ENCODE peak calls at places on chromosomes 2 and 18, in ten cellular contexts. N, W, B, G, A, S, L, T, F and M are unnamed samples.

GRCh38 chr2:42054657-42055430 is 7.0 kb downstream of the PKDCC start:
- DNase-seq in F (no peak), A (no peak), S (no peak), T (no peak), N (no peak), B (no peak), W (no peak), G (no peak), L (no peak), M (no peak)

GRCh38 chr2:148888003-148888501 is 13.0 kb downstream of the KIF5C start:
- DNase-seq in S (no peak), F (peak), L (no peak), T (no peak), W (no peak), N (peak), B (no peak), G (no peak), A (no peak), M (no peak)

GRCh38 chr2:29106980-29107388 is 8.2 kb upstream of the CLIP4 start:
- DNase-seq in A (no peak), F (no peak), B (peak), N (no peak), L (no peak), S (no peak), G (no peak), T (no peak), W (no peak), M (no peak)

GRCh38 chr2:88032070-88032702 is 15.8 kb upstream of the RNU2-63P start:
- DNase-seq in W (no peak), B (no peak), A (no peak), F (no peak), S (no peak), L (no peak), T (no peak), G (no peak), N (no peak), M (no peak)

GRCh38 chr2:123095219-123095618 is 929.9 kb upstream of the CNTNAP5 start:
- DNase-seq in G (no peak), W (no peak), T (no peak), F (no peak), N (no peak), L (no peak), A (no peak), S (no peak), B (no peak), M (no peak)

GRCh38 chr2:120661551-120661950 is 74.1 kb upstream of the GLI2 start:
- DNase-seq in N (no peak), G (no peak), B (no peak), S (peak), W (no peak), A (peak), F (peak), L (no peak), T (no peak), M (no peak)

GRCh38 chr2:24362253-24362652 is 1.9 kb upstream of the ITSN2 start:
- DNase-seq in W (no peak), L (no peak), G (no peak), F (no peak), N (no peak), S (no peak), B (no peak), T (peak), A (no peak), M (no peak)

GRCh38 chr2:73651586-73652230 is 9.5 kb upstream of the NAT8 start:
- DNase-seq in S (no peak), N (no peak), L (no peak), B (no peak), W (no peak), F (no peak), A (no peak), T (no peak), G (no peak), M (no peak)

GRCh38 chr2:70790079-70790963 is at the start of gene FIGLA:
- DNase-seq in B (no peak), N (peak), F (no peak), G (no peak), S (no peak), T (no peak), A (no peak), L (peak), W (no peak), M (no peak)

GRCh38 chr2:234947556-234947955 is 4.3 kb upstream of the SH3BP4 start:
- DNase-seq in G (no peak), W (no peak), T (no peak), A (no peak), B (no peak), S (no peak), L (no peak), N (no peak), F (no peak), M (no peak)

GRCh38 chr2:217016829-217017228 is 157.0 kb upstream of the TNP1 start:
- DNase-seq in F (no peak), A (no peak), L (no peak), W (peak), B (no peak), G (no peak), S (no peak), N (no peak), T (no peak), M (no peak)

GRCh38 chr2:130310881-130311280 is 31.8 kb upstream of the IMP4 start:
- DNase-seq in S (no peak), B (no peak), G (no peak), W (no peak), T (no peak), F (no peak), A (no peak), N (no peak), L (no peak), M (no peak)

GRCh38 chr2:225466891-225467604 is 67.5 kb downstream of the NYAP2 start:
- DNase-seq in S (no peak), T (no peak), G (no peak), N (no peak), W (no peak), F (no peak), A (no peak), B (no peak), L (no peak), M (no peak)

GRCh38 chr2:160397530-160397865 is 96.1 kb downstream of the RBMS1 start:
- DNase-seq in W (no peak), S (no peak), G (peak), T (no peak), B (no peak), F (no peak), L (no peak), N (peak), A (no peak), M (no peak)

GRCh38 chr2:117126656-117127055 is 687.8 kb upstream of the DDX18 start:
- DNase-seq in L (no peak), A (no peak), W (no peak), G (no peak), S (no peak), N (no peak), F (no peak), T (no peak), B (no peak), M (no peak)

GRCh38 chr2:9474361-9475117 is at the start of gene IAH1:
- DNase-seq in W (no peak), L (peak), G (peak), N (no peak), B (peak), F (peak), A (peak), S (no peak), T (no peak), M (peak)

GRCh38 chr18:903703-904102 is 968 bp upstream of the ADCYAP1 start:
- DNase-seq in A (no peak), F (peak), G (peak), T (no peak), N (no peak), S (peak), W (peak), L (peak), B (peak), M (no peak)

GRCh38 chr2:215521031-215521430 is 85.2 kb upstream of the FN1 start:
- DNase-seq in S (no peak), N (no peak), W (no peak), F (no peak), T (no peak), A (no peak), L (no peak), B (no peak), G (no peak), M (no peak)

GRCh38 chr18:27604583-27604982 is 419.5 kb upstream of the CHST9 start:
- DNase-seq in N (no peak), L (peak), B (peak), F (no peak), T (no peak), A (no peak), G (no peak), W (no peak), S (no peak), M (no peak)

GRCh38 chr18:12021077-12021476 is 39.8 kb downstream of the IMPA2 start:
- DNase-seq in A (no peak), F (no peak), S (no peak), W (no peak), L (no peak), B (no peak), N (no peak), G (no peak), T (no peak), M (no peak)

GRCh38 chr2:20071397-20072383 is 20.3 kb upstream of the LAPTM4A start:
- DNase-seq in L (peak), S (peak), N (no peak), F (peak), G (peak), B (peak), T (peak), A (peak), W (no peak), M (no peak)

GRCh38 chr2:181164699-181165098 is 184.3 kb downstream of the UBE2E3 start:
- DNase-seq in L (no peak), F (no peak), A (no peak), B (no peak), G (no peak), T (no peak), S (no peak), N (no peak), W (no peak), M (no peak)

GRCh38 chr2:110126086-110126773 is 10.6 kb upstream of the MALL start:
- DNase-seq in L (no peak), G (no peak), T (no peak), B (peak), S (no peak), A (no peak), F (no peak), W (no peak), N (no peak), M (no peak)

GRCh38 chr2:25339791-25340339 is 1.9 kb downstream of the DNMT3A start:
- DNase-seq in S (no peak), N (no peak), W (no peak), B (no peak), L (no peak), A (peak), F (peak), T (no peak), G (no peak), M (peak)

GRCh38 chr18:51603111-51603510 is 405.6 kb upstream of the MEX3C start:
- DNase-seq in L (no peak), B (no peak), N (no peak), S (no peak), T (no peak), A (no peak), F (no peak), W (no peak), G (no peak), M (no peak)

GRCh38 chr2:228627510-228627909 is 446.0 kb upstream of the SPHKAP start:
- DNase-seq in L (no peak), G (no peak), F (no peak), S (no peak), A (no peak), B (no peak), W (no peak), N (no peak), T (no peak), M (no peak)

GRCh38 chr18:53567935-53568574 is 656.4 kb downstream of the MBD2 start:
- DNase-seq in F (peak), A (no peak), B (peak), N (peak), T (no peak), G (peak), S (peak), W (peak), L (peak), M (no peak)

DNA sequence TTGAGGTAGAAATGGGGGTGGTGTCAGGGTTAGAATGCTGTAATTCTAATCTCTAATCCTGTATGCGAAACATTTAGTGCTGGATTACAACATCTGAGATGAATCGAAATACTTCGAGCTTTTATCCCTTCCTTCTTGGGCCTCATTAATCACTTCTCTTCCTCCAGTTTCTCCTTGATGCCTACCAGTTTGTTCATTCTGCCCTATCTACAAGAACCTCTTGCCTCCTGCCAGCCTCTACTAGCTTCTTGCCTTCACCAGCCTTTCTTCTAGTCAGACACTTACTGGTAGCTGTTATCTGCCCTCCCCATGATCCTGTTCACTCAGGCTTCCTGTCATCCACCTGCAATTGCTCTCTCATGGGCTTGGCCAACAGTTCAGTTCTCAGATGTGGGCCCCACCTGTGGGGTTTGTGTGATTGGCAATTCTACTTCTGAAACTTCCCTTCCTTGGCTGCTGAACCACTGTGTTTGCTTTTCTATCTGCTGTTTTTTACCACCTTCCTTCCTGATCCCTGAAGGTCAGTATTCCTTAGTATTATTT is 15.4 kb upstream of the FARP2 start:
- DNase-seq in L (no peak), N (no peak), F (no peak), B (no peak), A (no peak), W (peak), T (no peak), G (no peak), S (no peak), M (peak)
- H3K4me3 ChIP-seq in L (no peak), N (no peak), F (no peak), B (no peak), A (no peak), W (no peak), T (no peak), G (no peak), S (no peak), M (no peak)

DNA sequence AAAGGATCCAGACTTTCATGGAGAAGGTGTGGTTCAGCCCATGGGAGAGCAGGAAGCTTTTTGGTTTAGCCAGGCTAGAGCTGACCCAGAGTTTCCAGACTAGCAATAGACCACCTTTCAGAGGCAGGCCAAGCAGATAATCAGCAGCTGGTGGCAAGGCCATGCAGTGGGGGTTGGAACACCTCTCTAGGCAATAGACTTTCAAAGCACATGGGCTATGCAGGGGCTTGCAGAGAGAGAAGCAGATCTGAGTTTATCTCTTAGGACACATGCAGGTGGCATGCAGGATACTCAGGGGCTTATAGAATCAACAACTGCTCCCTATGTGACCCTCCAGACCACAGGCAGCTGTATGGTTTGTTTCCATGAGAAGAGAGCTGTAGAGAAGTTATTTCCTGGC is 9.4 kb downstream of the XIRP2 start:
- DNase-seq in A (no peak), G (no peak), B (no peak), W (no peak), S (no peak), N (no peak), F (no peak), L (no peak), T (no peak), M (no peak)
- H3K4me3 ChIP-seq in A (no peak), G (no peak), B (no peak), W (no peak), S (no peak), N (no peak), F (no peak), L (no peak), T (no peak), M (no peak)

DNA sequence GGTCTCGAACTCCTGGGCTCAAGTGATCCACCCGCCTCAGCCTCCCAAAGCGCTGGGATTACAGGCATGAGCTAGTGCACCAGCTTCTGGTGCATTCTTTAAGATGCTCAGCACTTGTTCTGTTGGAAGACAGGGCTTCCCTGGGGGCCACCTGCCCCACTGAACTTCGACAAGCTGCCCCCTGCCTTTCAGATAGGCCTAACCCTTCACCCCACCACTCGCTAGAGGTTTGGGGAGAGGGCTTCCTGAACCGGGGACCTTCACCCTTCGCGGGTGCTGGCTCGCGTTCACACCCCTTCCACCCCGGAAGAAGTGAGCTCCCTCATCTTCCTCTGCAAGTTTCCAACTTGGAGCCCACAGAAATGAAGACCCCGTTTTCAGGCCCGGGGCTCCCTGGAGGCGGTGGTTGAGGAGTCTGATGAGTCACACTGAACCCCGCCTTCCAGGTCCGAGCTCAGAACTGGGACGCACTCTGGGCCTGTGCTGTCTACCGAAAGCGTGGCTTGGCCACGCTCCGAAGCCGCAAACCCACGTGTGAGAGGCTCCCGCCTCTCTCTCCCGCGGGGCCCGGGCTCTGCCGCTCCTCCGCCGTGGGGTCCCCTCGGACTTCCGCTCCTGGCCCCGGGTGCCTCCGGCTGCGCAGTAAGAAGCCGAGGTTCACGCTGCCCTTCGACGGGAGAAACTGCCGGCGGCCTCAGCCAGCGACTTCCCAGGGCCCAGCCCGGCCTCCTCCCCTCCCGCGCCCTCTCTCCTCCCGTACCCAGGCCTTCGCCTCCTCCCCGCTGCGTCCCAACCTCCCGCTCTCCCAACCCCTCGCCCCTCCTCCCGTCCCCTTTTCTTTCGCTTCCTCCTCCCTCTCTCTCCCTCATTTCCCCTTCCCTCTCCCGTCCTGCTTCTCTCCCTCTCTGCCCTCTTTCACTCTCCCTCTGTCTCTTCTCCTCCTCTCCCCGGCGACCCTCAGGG is 47.5 kb upstream of the SP3 start:
- DNase-seq in S (peak), G (no peak), F (no peak), L (peak), W (no peak), N (no peak), T (peak), A (peak), B (peak), M (peak)
- H3K4me3 ChIP-seq in S (peak), G (no peak), F (no peak), L (peak), W (no peak), N (no peak), T (peak), A (peak), B (peak), M (peak)

DNA sequence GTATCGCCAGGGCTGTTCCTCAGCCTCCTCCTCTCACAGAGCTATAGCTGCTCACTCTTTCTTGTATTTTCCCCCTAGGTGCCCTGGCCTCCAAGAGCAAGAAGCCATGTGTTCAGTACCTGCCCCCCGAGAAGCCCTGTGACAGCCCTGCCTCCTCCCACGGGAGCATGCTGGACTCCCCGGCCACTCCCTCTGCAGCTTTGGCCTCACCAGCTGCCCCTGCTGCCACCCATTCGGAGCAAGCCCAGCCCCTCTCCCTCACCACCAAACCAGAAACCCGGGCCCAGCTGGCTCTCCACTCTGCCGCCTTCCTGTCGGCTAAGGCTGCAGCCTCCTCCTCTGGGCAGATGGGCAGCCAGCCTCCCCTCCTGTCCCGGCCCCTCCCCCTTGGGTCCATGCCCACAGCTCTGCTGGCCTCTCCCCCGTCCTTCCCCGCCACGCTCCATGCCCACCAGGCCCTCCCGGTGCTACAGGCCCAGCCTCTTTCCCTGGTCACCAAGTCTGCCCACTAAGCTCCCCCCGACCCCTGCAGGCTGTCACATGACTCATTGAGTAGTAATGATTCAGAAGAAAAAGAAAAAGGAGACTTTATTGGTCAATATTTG is 18.7 kb downstream of the TGOLN2 start:
- DNase-seq in F (peak), G (no peak), T (no peak), A (peak), W (no peak), B (peak), N (no peak), L (peak), S (no peak), M (no peak)
- H3K4me3 ChIP-seq in F (no peak), G (no peak), T (no peak), A (no peak), W (no peak), B (no peak), N (no peak), L (no peak), S (no peak), M (peak)

GRCh38 chr2:189162566-189162965 is 17.0 kb downstream of the COL5A2 start:
- DNase-seq in G (no peak), L (no peak), A (no peak), N (no peak), S (no peak), T (no peak), W (no peak), B (no peak), F (no peak), M (no peak)

GRCh38 chr2:189165656-189166380 is 13.7 kb downstream of the COL5A2 start:
- DNase-seq in A (no peak), F (no peak), G (no peak), T (no peak), B (no peak), L (no peak), W (no peak), S (no peak), N (no peak), M (no peak)

GRCh38 chr2:189164732-189165131 is 14.8 kb downstream of the COL5A2 start:
- DNase-seq in F (peak), T (no peak), N (no peak), A (peak), W (no peak), G (peak), S (peak), B (peak), L (no peak), M (no peak)

GRCh38 chr2:189161894-189162293 is 17.7 kb downstream of the COL5A2 start:
- DNase-seq in B (no peak), A (no peak), N (no peak), L (no peak), S (no peak), T (no peak), W (no peak), F (no peak), G (no peak), M (no peak)

DNA sequence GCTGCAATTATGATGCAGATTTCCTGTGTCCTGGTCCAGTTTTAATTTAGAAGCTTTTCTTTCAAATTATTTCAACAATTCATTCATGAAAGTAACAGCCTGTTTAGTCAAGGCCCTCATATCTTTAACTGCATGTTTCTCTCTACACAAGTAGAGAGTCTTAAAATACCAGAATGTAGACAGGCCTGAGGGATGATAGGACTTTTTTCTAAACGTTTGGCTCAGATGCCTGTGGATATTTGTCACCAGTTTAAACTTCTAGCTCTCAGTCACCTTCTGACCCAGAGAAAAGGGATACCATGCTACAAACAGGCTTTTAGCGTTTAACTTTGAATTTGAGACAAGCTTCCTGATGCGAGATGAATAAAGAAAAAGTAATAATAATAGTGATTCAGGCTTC is 15.7 kb downstream of the COL5A2 start:
- DNase-seq in B (peak), A (no peak), S (no peak), L (peak), F (no peak), T (no peak), W (no peak), N (no peak), G (no peak), M (no peak)
- H3K4me3 ChIP-seq in B (no peak), A (no peak), S (no peak), L (no peak), F (no peak), T (no peak), W (no peak), N (no peak), G (no peak), M (no peak)